ENCODE peak calls at places on chromosomes 3 and 15, in eight cellular contexts. B, M, Z, G, U, D, A and Q are unnamed samples.

GRCh38 chr15:90647326-90647725 is 69.8 kb upstream of the BLM start:
- DNase-seq in B (no peak), M (no peak), Z (no peak), G (no peak), U (no peak), D (no peak), A (no peak), Q (no peak)

GRCh38 chr3:4533489-4534443 is 40.6 kb downstream of the ITPR1 start:
- DNase-seq in B (no peak), M (no peak), Z (no peak), G (no peak), U (no peak), D (peak; percentile 54), A (no peak), Q (no peak)

GRCh38 chr15:46861796-46862195 is 855.5 kb upstream of the SEMA6D start:
- DNase-seq in B (no peak), M (no peak), Z (no peak), G (no peak), U (no peak), D (no peak), A (no peak), Q (no peak)

GRCh38 chr3:46979958-46980497 is 562 bp downstream of the NBEAL2 start:
- DNase-seq in B (no peak), M (no peak), Z (peak; percentile 9), G (no peak), U (no peak), D (peak; percentile 52), A (no peak), Q (no peak)

GRCh38 chr15:48507416-48508065 is 138.0 kb downstream of the FBN1 start:
- DNase-seq in B (no peak), M (peak; percentile 0), Z (peak; percentile 55), G (peak; percentile 43), U (peak; percentile 11), D (no peak), A (no peak), Q (no peak)

GRCh38 chr15:90038639-90039095 is 37.5 kb downstream of the ZNF710 start:
- DNase-seq in B (no peak), M (no peak), Z (no peak), G (no peak), U (no peak), D (no peak), A (no peak), Q (no peak)

GRCh38 chr15:58864602-58865419 is 68.7 kb downstream of the SLTM start:
- DNase-seq in B (no peak), M (no peak), Z (no peak), G (no peak), U (no peak), D (peak; percentile 60), A (no peak), Q (no peak)

GRCh38 chr15:63843901-63844317 is 10.2 kb upstream of the HERC1 start:
- DNase-seq in B (no peak), M (no peak), Z (no peak), G (no peak), U (no peak), D (no peak), A (no peak), Q (no peak)

GRCh38 chr3:49750056-49750455 is 26.3 kb upstream of the GMPPB start:
- DNase-seq in B (no peak), M (no peak), Z (no peak), G (no peak), U (no peak), D (no peak), A (no peak), Q (no peak)

GRCh38 chr3:126826693-126827092 is 122.7 kb downstream of the CHCHD6 start:
- DNase-seq in B (no peak), M (no peak), Z (no peak), G (no peak), U (no peak), D (peak; percentile 54), A (no peak), Q (no peak)

GRCh38 chr3:54897028-54897711 is 30.7 kb downstream of the LRTM1 start:
- DNase-seq in B (no peak), M (no peak), Z (no peak), G (no peak), U (peak; percentile 34), D (no peak), A (no peak), Q (no peak)

GRCh38 chr3:78839710-78840109 is 928.1 kb downstream of the ROBO1 start:
- DNase-seq in B (no peak), M (no peak), Z (no peak), G (no peak), U (no peak), D (no peak), A (no peak), Q (no peak)

GRCh38 chr15:70802629-70803028 is 39.3 kb upstream of the UACA start:
- DNase-seq in B (no peak), M (no peak), Z (no peak), G (no peak), U (no peak), D (no peak), A (no peak), Q (no peak)

GRCh38 chr3:42535981-42536784 is 33.7 kb downstream of the VIPR1 start:
- DNase-seq in B (no peak), M (peak; percentile 44), Z (peak; percentile 25), G (no peak), U (no peak), D (peak; percentile 57), A (no peak), Q (no peak)

GRCh38 chr15:64583519-64583918 is 123.1 kb downstream of the ZNF609 start:
- DNase-seq in B (no peak), M (no peak), Z (no peak), G (no peak), U (no peak), D (no peak), A (no peak), Q (no peak)

GRCh38 chr3:55750525-55750924 is 263.4 kb upstream of the WNT5A start:
- DNase-seq in B (peak; percentile 45), M (no peak), Z (peak; percentile 84), G (peak; percentile 80), U (peak; percentile 45), D (no peak), A (no peak), Q (no peak)

GRCh38 chr15:75573643-75574384 is 5.3 kb downstream of the PTPN9 start:
- DNase-seq in B (no peak), M (no peak), Z (no peak), G (no peak), U (no peak), D (no peak), A (no peak), Q (no peak)

GRCh38 chr15:84929795-84930371 is 45.4 kb downstream of the SLC28A1 start:
- DNase-seq in B (peak; percentile 86), M (no peak), Z (no peak), G (no peak), U (no peak), D (no peak), A (no peak), Q (no peak)

GRCh38 chr15:66928101-66928500 is 137.3 kb upstream of the SMAD3 start:
- DNase-seq in B (no peak), M (no peak), Z (no peak), G (no peak), U (no peak), D (no peak), A (no peak), Q (no peak)

GRCh38 chr15:68626739-68627138 is 47.9 kb downstream of the CORO2B start:
- DNase-seq in B (no peak), M (no peak), Z (peak; percentile 14), G (no peak), U (no peak), D (no peak), A (no peak), Q (no peak)